ENCODE peak calls at places on chromosomes 2 and 18, in four cellular contexts. P is glutamatergic neuron, Y is foreskin fibroblast, F is astrocyte. T is an unnamed sample.

GRCh38 chr18:33404244-33404873 is 36.2 kb downstream of the CCDC178 start:
- DNase-seq in P (no peak), Y (no peak), F (no peak), T (no peak)

GRCh38 chr2:215002500-215002899 is 135.9 kb downstream of the ABCA12 start:
- DNase-seq in F (peak; percentile 28), Y (peak; percentile 29), P (no peak), T (peak; percentile 78)

GRCh38 chr2:232416521-232417470 is 10.2 kb downstream of the ALPG start:
- DNase-seq in Y (no peak), P (no peak), F (no peak), T (no peak)

GRCh38 chr18:1394426-1394825 is 489.8 kb downstream of the ADCYAP1 start:
- DNase-seq in F (no peak), Y (no peak), P (no peak), T (no peak)

GRCh38 chr2:109392140-109392539 is 221.6 kb downstream of the SEPTIN10 start:
- DNase-seq in Y (no peak), P (no peak), F (no peak), T (no peak)

GRCh38 chr2:72090271-72090720 is 57.4 kb downstream of the CYP26B1 start:
- DNase-seq in Y (no peak), F (no peak), P (no peak), T (no peak)

GRCh38 chr2:57906152-57906732 is 140.4 kb upstream of the VRK2 start:
- DNase-seq in P (no peak), F (peak; percentile 48), Y (peak; percentile 36), T (peak; percentile 76)

GRCh38 chr2:53848062-53848461 is 11.7 kb downstream of the GPR75 start:
- DNase-seq in Y (no peak), P (no peak), F (no peak), T (no peak)

GRCh38 chr18:22166070-22166972 is 3.1 kb upstream of the GATA6 start:
- DNase-seq in Y (no peak), F (no peak), P (peak; percentile 41), T (peak; percentile 73)

GRCh38 chr18:53644799-53645471 is 579.5 kb downstream of the MBD2 start:
- DNase-seq in Y (no peak), P (no peak), F (no peak), T (no peak)

GRCh38 chr18:42706618-42707017 is 408.9 kb downstream of the RIT2 start:
- DNase-seq in Y (no peak), P (peak; percentile 15), F (no peak), T (peak; percentile 1)

GRCh38 chr2:96960271-96960955 is 26.0 kb downstream of the FAM178B start:
- DNase-seq in P (peak; percentile 98), F (peak; percentile 39), Y (peak; percentile 65), T (peak; percentile 91)

GRCh38 chr18:79405019-79405780 is 9.5 kb downstream of the NFATC1 start:
- DNase-seq in Y (no peak), F (no peak), P (peak; percentile 4), T (no peak)

GRCh38 chr2:38778686-38779082 is 674 bp downstream of the GEMIN6 start:
- DNase-seq in Y (no peak), P (no peak), F (no peak), T (no peak)

GRCh38 chr2:180523629-180524340 is 456.6 kb upstream of the UBE2E3 start:
- DNase-seq in F (peak; percentile 90), P (no peak), Y (peak; percentile 95), T (no peak)

GRCh38 chr2:207139551-207139950 is 26.2 kb downstream of the KLF7 start:
- DNase-seq in Y (no peak), F (no peak), P (no peak), T (peak; percentile 54)

GRCh38 chr2:159045545-159046454 is 77.4 kb downstream of the TANC1 start:
- DNase-seq in F (peak; percentile 91), Y (no peak), P (no peak), T (peak; percentile 69)

GRCh38 chr2:74869522-74869921 is 35.6 kb downstream of the HK2 start:
- DNase-seq in Y (no peak), F (no peak), P (no peak), T (no peak)

GRCh38 chr18:56315363-56315762 is 323.0 kb downstream of the TXNL1 start:
- DNase-seq in F (peak; percentile 55), P (no peak), Y (peak; percentile 9), T (no peak)

GRCh38 chr18:79823120-79823519 is 25.4 kb downstream of the KCNG2 start:
- DNase-seq in Y (no peak), F (no peak), P (no peak), T (peak; percentile 12)

GRCh38 chr2:43233218-43234212 is 7.1 kb upstream of the ZFP36L2 start:
- DNase-seq in P (peak; percentile 47), Y (no peak), F (no peak), T (no peak)
- TF ChIP-seq CTCF in P (no peak), Y (no peak), F (no peak), T (no peak)

DNA sequence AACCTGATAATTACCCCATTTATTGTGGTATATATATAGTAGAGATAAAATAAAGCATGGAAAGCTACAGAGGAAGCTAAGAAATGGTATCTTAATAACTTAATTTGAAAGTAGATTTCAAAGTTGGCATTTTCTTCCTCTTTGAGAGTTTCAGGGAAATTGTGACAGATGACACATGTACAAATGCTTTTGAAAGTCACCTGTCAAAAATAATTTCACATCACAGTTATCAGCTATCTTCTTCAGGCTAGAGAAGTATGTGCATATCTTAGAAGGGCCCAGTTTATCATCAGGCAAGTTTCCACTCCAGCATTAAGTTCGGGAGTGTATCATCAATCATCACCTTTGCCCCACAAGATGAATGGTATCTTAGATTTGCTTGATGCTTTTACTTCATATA is 457.9 kb downstream of the LRRTM4 start:
- DNase-seq in F (no peak), Y (no peak), P (no peak), T (no peak)
- TF ChIP-seq CTCF in F (no peak), Y (no peak), P (no peak), T (no peak)

DNA sequence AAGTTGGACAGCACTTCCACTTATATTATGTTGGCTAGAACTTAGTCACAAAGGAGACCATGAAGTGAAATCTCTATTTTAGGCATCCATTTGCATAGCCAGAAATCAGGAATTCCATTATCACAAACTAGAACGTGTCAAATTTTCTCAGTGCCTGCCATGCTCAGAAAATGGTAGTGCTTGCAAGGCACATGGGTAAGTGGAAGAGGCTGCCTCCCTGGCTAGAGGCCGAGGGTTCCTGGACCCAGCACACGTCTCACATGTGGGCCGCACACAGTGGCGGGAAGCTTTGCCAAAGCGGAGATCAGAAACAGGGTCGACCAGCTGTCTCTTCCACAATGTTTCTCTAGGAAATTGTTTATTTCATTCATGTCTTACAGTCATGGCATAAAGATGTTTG is 42.3 kb downstream of the TRAF3IP1 start:
- DNase-seq in F (no peak), P (no peak), Y (no peak), T (no peak)
- TF ChIP-seq CTCF in F (no peak), P (no peak), Y (no peak), T (no peak)

GRCh38 chr2:199740111-199740428 is 110.9 kb downstream of the FTCDNL1 start:
- DNase-seq in F (no peak), P (no peak), Y (no peak), T (no peak)
- TF ChIP-seq CTCF in F (no peak), P (peak; percentile 33), Y (no peak), T (no peak)

GRCh38 chr2:134657650-134658250 is 61.0 kb downstream of the TMEM163 start:
- DNase-seq in Y (no peak), F (no peak), P (no peak), T (no peak)
- TF ChIP-seq CTCF in Y (no peak), F (peak; percentile 19), P (peak; percentile 63), T (peak; percentile 29)

GRCh38 chr18:3441290-3441689 is 8.7 kb upstream of the TGIF1 start:
- DNase-seq in F (no peak), Y (no peak), P (no peak), T (peak; percentile 58)
- TF ChIP-seq CTCF in F (peak; percentile 14), Y (peak; percentile 43), P (no peak), T (peak; percentile 24)

GRCh38 chr2:222939979-222940378 is 79.1 kb downstream of the ACSL3 start:
- DNase-seq in Y (no peak), P (no peak), F (no peak), T (no peak)

GRCh38 chr2:222941510-222942032 is 80.7 kb downstream of the ACSL3 start:
- DNase-seq in F (peak; percentile 39), Y (no peak), P (no peak), T (no peak)

GRCh38 chr2:222938327-222938726 is 77.5 kb downstream of the ACSL3 start:
- DNase-seq in Y (no peak), P (no peak), F (no peak), T (no peak)

GRCh38 chr2:222936705-222937104 is 75.9 kb downstream of the ACSL3 start:
- DNase-seq in F (no peak), P (no peak), Y (no peak), T (no peak)

GRCh38 chr2:222939208-222939846 is 78.5 kb downstream of the ACSL3 start:
- DNase-seq in P (peak; percentile 78), Y (peak; percentile 56), F (peak; percentile 32), T (peak; percentile 71)
- TF ChIP-seq CTCF in P (peak; percentile 75), Y (peak; percentile 79), F (peak; percentile 90), T (peak; percentile 92)

GRCh38 chr2:29714333-29714732 is 207.1 kb downstream of the ALK start:
- DNase-seq in Y (no peak), P (no peak), F (no peak), T (no peak)
- TF ChIP-seq CTCF in Y (no peak), P (no peak), F (no peak), T (no peak)

GRCh38 chr2:66555076-66555475 is 120.2 kb downstream of the MEIS1 start:
- DNase-seq in P (no peak), Y (no peak), F (no peak), T (peak; percentile 77)
- TF ChIP-seq CTCF in P (no peak), Y (no peak), F (no peak), T (no peak)

DNA sequence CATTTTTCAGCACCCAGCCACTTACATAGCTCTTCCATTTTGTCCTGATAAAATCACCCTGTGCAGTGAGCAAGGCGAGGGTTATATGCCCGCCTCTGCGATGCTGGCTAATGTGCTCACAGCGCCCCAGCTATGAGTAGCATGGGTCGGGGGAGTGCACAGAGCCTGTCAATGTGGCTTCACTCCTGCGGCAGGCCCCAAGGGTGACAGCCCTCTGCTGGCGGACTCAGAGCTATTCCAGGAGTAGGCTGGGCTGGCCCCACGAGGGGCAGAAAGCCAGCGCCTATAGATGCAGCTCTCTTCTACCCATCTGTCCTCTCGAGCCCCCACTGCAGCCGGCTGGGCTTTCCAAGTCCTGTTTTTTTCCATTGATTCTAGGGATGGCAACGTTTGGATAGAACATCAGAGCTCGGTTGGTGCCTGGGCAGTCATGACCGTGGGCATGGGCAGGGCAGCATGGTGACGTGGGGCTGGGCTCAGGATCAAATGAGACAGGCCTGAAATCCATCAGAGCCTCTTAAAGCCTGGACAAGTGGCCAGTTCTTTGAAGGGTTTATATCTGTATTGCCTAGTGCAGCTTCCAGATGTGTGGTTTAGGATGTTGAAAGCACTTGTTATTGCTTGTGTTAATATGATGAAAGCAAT is 134.7 kb downstream of the MCFD2 start:
- DNase-seq in P (peak; percentile 76), Y (peak; percentile 72), F (no peak), T (peak; percentile 67)
- TF ChIP-seq CTCF in P (peak; percentile 31), Y (no peak), F (no peak), T (peak; percentile 36)

T was measured in cardiac muscle cell.